ENCODE peak calls at places on chromosomes 2 and 18, in seven cellular contexts. I, X, F, Q, L, D and K are unnamed samples.

GRCh38 chr2:96715658-96716057 is 24.2 kb downstream of the LMAN2L start:
- DNase-seq in X (no peak), Q (no peak), D (no peak), F (no peak), I (no peak), L (no peak), K (no peak)

GRCh38 chr2:28694364-28694763 is 57.3 kb upstream of the PPP1CB start:
- DNase-seq in Q (no peak), I (no peak), L (no peak), F (no peak), D (no peak), X (no peak), K (no peak)

GRCh38 chr2:37827911-37828411 is 97.1 kb upstream of the RMDN2 start:
- DNase-seq in L (no peak), X (no peak), F (no peak), Q (no peak), D (no peak), I (no peak), K (no peak)

GRCh38 chr2:49687873-49688272 is 533.6 kb upstream of the FSHR start:
- DNase-seq in X (no peak), L (no peak), I (no peak), D (no peak), Q (no peak), F (no peak), K (no peak)

GRCh38 chr2:603869-604268 is 73.3 kb downstream of the TMEM18 start:
- DNase-seq in D (no peak), X (no peak), Q (no peak), F (no peak), I (no peak), L (no peak), K (peak; percentile 10)

GRCh38 chr2:160223560-160223959 is 23.5 kb upstream of the ITGB6 start:
- DNase-seq in X (no peak), L (no peak), F (no peak), D (no peak), I (no peak), Q (no peak), K (no peak)

GRCh38 chr2:219467736-219468075 is 31.0 kb upstream of the GMPPA start:
- DNase-seq in X (no peak), L (no peak), D (no peak), I (no peak), Q (no peak), F (no peak), K (no peak)

GRCh38 chr2:62297642-62298010 is 101.7 kb downstream of the B3GNT2 start:
- DNase-seq in I (no peak), X (no peak), F (no peak), Q (no peak), D (no peak), L (no peak), K (no peak)

GRCh38 chr18:46070232-46070631 is 1.8 kb downstream of the PSTPIP2 start:
- DNase-seq in L (peak; percentile 35), I (no peak), X (no peak), F (no peak), Q (no peak), D (no peak), K (no peak)

GRCh38 chr2:239439383-239440315 is 38.8 kb upstream of the HDAC4 start:
- DNase-seq in X (no peak), D (no peak), L (no peak), I (no peak), F (no peak), Q (no peak), K (no peak)

GRCh38 chr2:72583376-72583775 is 242.5 kb downstream of the EXOC6B start:
- DNase-seq in Q (no peak), D (no peak), I (no peak), F (no peak), L (no peak), X (no peak), K (no peak)

GRCh38 chr2:37201766-37202165 is 5.5 kb downstream of the CEBPZOS start:
- DNase-seq in L (no peak), I (no peak), X (no peak), F (no peak), D (no peak), Q (no peak), K (no peak)

GRCh38 chr2:134120718-134121630 is 132.9 kb upstream of the MGAT5 start:
- DNase-seq in X (peak; percentile 71), Q (peak; percentile 34), I (no peak), D (no peak), F (no peak), L (peak; percentile 73), K (peak; percentile 68)

GRCh38 chr2:75547345-75548035 is 13.2 kb downstream of the EVA1A start:
- DNase-seq in L (no peak), Q (no peak), F (no peak), I (no peak), D (no peak), X (no peak), K (no peak)

GRCh38 chr2:12769492-12770105 is 52.9 kb downstream of the TRIB2 start:
- DNase-seq in D (no peak), F (no peak), Q (no peak), X (no peak), I (no peak), L (peak; percentile 46), K (no peak)

GRCh38 chr18:1998121-1998520 is 573.2 kb downstream of the METTL4 start:
- DNase-seq in Q (no peak), D (no peak), L (no peak), X (no peak), F (no peak), I (no peak), K (no peak)

GRCh38 chr2:224927671-224928173 is 114.5 kb downstream of the DOCK10 start:
- DNase-seq in D (no peak), L (no peak), F (no peak), X (no peak), Q (no peak), I (no peak), K (peak; percentile 56)

GRCh38 chr2:196176142-196176738 is 4.9 kb upstream of the STK17B start:
- DNase-seq in L (no peak), X (no peak), D (no peak), I (no peak), Q (no peak), F (peak; percentile 94), K (peak; percentile 46)

GRCh38 chr2:224982910-224983688 is 59.2 kb downstream of the DOCK10 start:
- DNase-seq in Q (no peak), F (peak; percentile 61), D (no peak), X (no peak), I (no peak), L (no peak), K (peak; percentile 31)

GRCh38 chr18:67615876-67616275 is 99.4 kb upstream of the DSEL start:
- DNase-seq in F (no peak), D (no peak), X (no peak), I (no peak), L (no peak), Q (no peak), K (no peak)

GRCh38 chr2:120434487-120434886 is 88.6 kb downstream of the INHBB start:
- DNase-seq in Q (peak; percentile 10), D (no peak), I (no peak), X (no peak), L (peak; percentile 48), F (no peak), K (no peak)
- TF ChIP-seq POLR2AphosphoS5 in Q (no peak), D (no peak), I (no peak), X (no peak), L (no peak), F (no peak), K (no peak)

DNA sequence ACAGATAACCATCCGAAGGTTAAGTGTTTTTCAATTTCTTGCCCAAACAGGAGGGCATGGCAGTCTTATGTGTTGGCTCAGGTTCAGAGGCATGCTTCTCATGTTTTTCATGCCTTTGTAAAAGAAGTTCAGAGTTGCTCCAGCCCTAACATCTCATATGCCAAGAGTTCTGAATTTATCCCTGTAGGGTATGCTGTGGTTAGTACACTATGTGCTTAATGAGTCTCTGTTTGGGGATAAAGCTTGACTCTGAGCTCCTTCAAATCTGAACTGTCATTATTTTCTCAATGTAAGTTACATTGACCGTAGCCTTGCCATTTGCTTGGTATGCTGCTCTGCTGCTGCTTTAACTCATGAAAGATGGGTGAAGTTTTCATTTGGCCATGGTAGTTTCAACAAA is 67.9 kb upstream of the PNPT1 start:
- DNase-seq in Q (peak; percentile 65), D (no peak), F (no peak), L (no peak), X (no peak), I (no peak), K (no peak)
- TF ChIP-seq POLR2AphosphoS5 in Q (no peak), D (no peak), F (no peak), L (no peak), X (no peak), I (no peak), K (no peak)

GRCh38 chr2:179263015-179263414 is 1.6 kb downstream of the SESTD1 start:
- DNase-seq in L (no peak), I (no peak), Q (no peak), X (no peak), F (no peak), D (no peak), K (no peak)

GRCh38 chr2:179266271-179266670 is 1.6 kb upstream of the SESTD1 start:
- DNase-seq in D (no peak), Q (no peak), F (no peak), I (no peak), L (no peak), X (no peak), K (no peak)

GRCh38 chr2:179263460-179264237 is 983 bp downstream of the SESTD1 start:
- DNase-seq in F (no peak), Q (peak; percentile 32), X (no peak), L (peak; percentile 59), D (no peak), I (no peak), K (peak; percentile 44)

GRCh38 chr2:179265082-179265575 is 497 bp upstream of the SESTD1 start:
- DNase-seq in I (no peak), Q (no peak), D (no peak), L (no peak), X (no peak), F (no peak), K (no peak)

GRCh38 chr2:179264238-179265081 is at the start of gene SESTD1:
- DNase-seq in X (peak; percentile 56), F (no peak), D (no peak), L (peak; percentile 88), Q (peak; percentile 45), I (no peak), K (peak; percentile 67)
- TF ChIP-seq POLR2AphosphoS5 in X (no peak), F (no peak), D (no peak), L (no peak), Q (no peak), I (peak; percentile 28), K (no peak)

DNA sequence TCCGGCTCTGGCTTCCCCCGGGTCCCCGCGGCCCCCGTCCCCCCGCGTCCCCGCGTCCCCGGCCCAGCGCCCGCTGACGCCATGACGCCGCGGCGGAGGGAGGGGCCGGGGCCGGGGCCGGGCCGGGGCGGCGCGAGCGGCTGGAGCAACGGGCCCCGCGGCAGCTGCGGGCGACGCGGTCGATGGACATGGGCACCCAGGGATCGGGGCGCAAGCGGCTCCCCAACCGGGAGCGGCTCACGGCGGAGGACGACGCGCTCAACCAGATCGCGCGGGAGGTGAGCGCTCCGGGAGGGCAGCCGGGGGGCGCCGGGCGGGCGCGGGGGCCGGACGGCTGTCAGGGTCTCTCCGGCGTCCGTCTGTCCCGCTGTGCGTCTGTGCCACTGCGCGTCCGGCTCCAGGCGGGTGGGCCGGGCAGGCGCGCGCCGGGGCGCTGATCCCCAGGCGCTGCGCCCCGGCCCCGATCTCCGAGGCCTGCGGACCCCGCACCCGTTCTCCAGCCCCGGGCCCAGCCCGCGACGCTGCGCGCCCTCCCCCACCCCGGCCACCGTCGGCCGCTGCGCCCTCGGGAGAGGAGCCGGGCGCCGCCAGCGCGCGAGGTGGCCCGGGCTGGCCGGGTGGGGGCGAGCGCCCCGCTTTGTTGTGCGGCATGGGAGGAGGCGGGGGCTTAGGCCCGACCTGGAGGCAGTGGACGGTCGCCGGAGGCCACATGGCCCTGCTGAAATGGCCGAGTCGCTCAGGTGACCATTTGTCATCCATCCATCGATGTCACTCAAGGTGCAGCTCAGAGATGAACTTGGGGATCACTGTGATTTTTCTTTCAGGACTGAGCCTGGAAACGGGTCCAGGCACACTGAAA is at the start of gene LRRFIP1:
- DNase-seq in Q (no peak), D (no peak), L (peak; percentile 54), I (no peak), F (no peak), X (peak; percentile 35), K (peak; percentile 49)
- TF ChIP-seq POLR2AphosphoS5 in Q (no peak), D (no peak), L (no peak), I (no peak), F (no peak), X (no peak), K (no peak)